ENCODE peak calls at places on chromosomes 16 and 17, in eight cellular contexts. G is Daoy; J is AG08395; C is Kasumi-1; H is A549; K is activated CD4-positive, alpha-beta T cell treated with anti-CD3 and anti-CD28 coated beads for 48 hours; X is GM04504; Z is NCI-H146. S is an unnamed sample.

GRCh38 chr17:31008374-31009035 is 37.7 kb downstream of the RNF135 start:
- DNase-seq in G (peak), J (peak), C (peak), H (no peak), K (peak), X (no peak), Z (peak), S (peak)

GRCh38 chr17:34974794-34975428 is 5.4 kb upstream of the LIG3 start:
- DNase-seq in G (no peak), J (no peak), C (no peak), H (no peak), K (no peak), X (no peak), Z (no peak), S (no peak)

GRCh38 chr17:72421128-72422092 is 300.6 kb downstream of the SOX9 start:
- DNase-seq in G (peak), J (peak), C (peak), H (peak), K (peak), X (peak), Z (peak), S (peak)

GRCh38 chr17:50944902-50945720 is 79.0 kb upstream of the TOB1 start:
- DNase-seq in G (no peak), J (no peak), C (no peak), H (no peak), K (no peak), X (no peak), Z (no peak), S (no peak)

GRCh38 chr17:36514856-36515255 is 19.8 kb downstream of the MYO19 start:
- DNase-seq in G (no peak), J (no peak), C (no peak), H (no peak), K (no peak), X (no peak), Z (no peak), S (no peak)

GRCh38 chr17:28552201-28552999 is at the start of gene UNC119:
- DNase-seq in G (peak), J (peak), C (peak), H (peak), K (peak), X (no peak), Z (peak), S (peak)

GRCh38 chr17:20991276-20992037 is 51.4 kb downstream of the USP22 start:
- DNase-seq in G (no peak), J (no peak), C (no peak), H (no peak), K (no peak), X (no peak), Z (no peak), S (no peak)

GRCh38 chr16:64051826-64052225 is 1070.0 kb downstream of the CDH11 start:
- DNase-seq in G (no peak), J (peak), C (peak), H (no peak), K (no peak), X (no peak), Z (peak), S (no peak)

GRCh38 chr16:263944-264343 is 11.8 kb downstream of the RGS11 start:
- DNase-seq in G (no peak), J (no peak), C (no peak), H (no peak), K (no peak), X (no peak), Z (no peak), S (no peak)

GRCh38 chr17:79519601-79520000 is 91.2 kb downstream of the RBFOX3 start:
- DNase-seq in G (no peak), J (no peak), C (no peak), H (no peak), K (no peak), X (no peak), Z (no peak), S (no peak)

GRCh38 chr17:13590441-13590840 is 11.3 kb downstream of the HS3ST3A1 start:
- DNase-seq in G (no peak), J (no peak), C (no peak), H (no peak), K (no peak), X (no peak), Z (no peak), S (no peak)

GRCh38 chr17:77125432-77125901 is 15.3 kb upstream of the SEC14L1 start:
- DNase-seq in G (peak), J (peak), C (no peak), H (peak), K (no peak), X (peak), Z (no peak), S (peak)

GRCh38 chr17:68257924-68258323 is 10.1 kb downstream of the AMZ2 start:
- DNase-seq in G (no peak), J (no peak), C (no peak), H (no peak), K (no peak), X (no peak), Z (no peak), S (no peak)

GRCh38 chr16:67945392-67945933 is 1.5 kb upstream of the LCAT start:
- DNase-seq in G (no peak), J (no peak), C (no peak), H (no peak), K (no peak), X (no peak), Z (no peak), S (no peak)

GRCh38 chr17:32335647-32336046 is 6.3 kb downstream of the C17orf75 start:
- DNase-seq in G (no peak), J (peak), C (no peak), H (no peak), K (no peak), X (peak), Z (no peak), S (peak)

GRCh38 chr17:77147357-77147801 is 6.6 kb downstream of the SEC14L1 start:
- DNase-seq in G (no peak), J (no peak), C (no peak), H (no peak), K (no peak), X (no peak), Z (no peak), S (no peak)

GRCh38 chr16:48300391-48300856 is 53.1 kb upstream of the ABCC11 start:
- DNase-seq in G (no peak), J (peak), C (no peak), H (no peak), K (no peak), X (peak), Z (no peak), S (peak)

GRCh38 chr16:85153046-85153445 is 40.8 kb upstream of the CIBAR2 start:
- DNase-seq in G (no peak), J (no peak), C (no peak), H (no peak), K (no peak), X (no peak), Z (no peak), S (no peak)

GRCh38 chr17:57705921-57706695 is 39.0 kb downstream of the CCDC182 start:
- DNase-seq in G (no peak), J (no peak), C (no peak), H (no peak), K (no peak), X (no peak), Z (no peak), S (no peak)